ENCODE peak calls at places on chromosomes 4 and X, in five cellular contexts. Z is IMR-90, V is H9, D is H1, X is trophoblast cell. P is an unnamed sample.

GRCh38 chrX:13194291-13195103 is 125.4 kb downstream of the ATXN3L start:
- DNase-seq in Z (no peak), V (no peak), D (no peak), X (no peak), P (no peak)

GRCh38 chr4:1727117-1728031 is 6.1 kb downstream of the TACC3 start:
- DNase-seq in Z (peak; percentile 75), V (no peak), D (no peak), X (no peak), P (no peak)

GRCh38 chrX:93791304-93791703 is 117.3 kb downstream of the FAM133A start:
- DNase-seq in Z (no peak), V (no peak), D (no peak), X (no peak), P (no peak)

GRCh38 chrX:153538424-153538823 is 21.0 kb downstream of the ATP2B3 start:
- DNase-seq in Z (no peak), V (no peak), D (no peak), X (no peak), P (no peak)

GRCh38 chr4:54568184-54568583 is 89.6 kb upstream of the KIT start:
- DNase-seq in Z (peak; percentile 83), V (no peak), D (peak; percentile 16), X (peak; percentile 24), P (no peak)

GRCh38 chrX:17788439-17788838 is 51.1 kb downstream of the SCML1 start:
- DNase-seq in Z (peak; percentile 16), V (peak; percentile 62), D (peak; percentile 55), X (no peak), P (peak; percentile 9)

GRCh38 chrX:69876221-69876620 is 173.5 kb downstream of the AWAT2 start:
- DNase-seq in Z (no peak), V (no peak), D (no peak), X (no peak), P (no peak)

GRCh38 chr4:75003979-75004378 is 71.1 kb downstream of the PARM1 start:
- DNase-seq in Z (no peak), V (no peak), D (no peak), X (no peak), P (no peak)

GRCh38 chr4:90718926-90719325 is 591.7 kb downstream of the CCSER1 start:
- DNase-seq in Z (no peak), V (no peak), D (no peak), X (no peak), P (no peak)

DNA sequence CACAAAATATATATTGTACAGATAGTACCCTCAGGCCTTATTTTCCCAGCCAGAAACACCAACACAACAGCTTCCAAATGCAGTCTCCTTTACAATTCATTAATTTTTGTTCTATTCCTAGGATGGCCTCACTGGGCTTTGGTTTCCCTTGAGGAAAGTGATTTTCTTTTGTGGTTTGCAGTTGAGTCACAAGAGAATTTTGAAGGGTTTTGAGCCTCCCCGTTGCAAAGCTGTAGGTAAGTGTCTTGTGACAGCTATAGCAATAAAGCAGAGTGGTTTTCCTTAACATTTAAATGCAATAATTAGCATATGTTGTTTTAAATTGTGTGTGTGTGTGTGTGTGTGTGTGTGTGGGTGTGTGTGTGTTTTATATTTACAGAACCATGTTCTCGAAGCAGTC is 54.1 kb upstream of the WDR17 start:
- DNase-seq in Z (no peak), V (no peak), D (no peak), X (no peak), P (no peak)
- H3K4me2 ChIP-seq in Z (no peak overlapping the region), V (no peak overlapping the region), D (no peak overlapping the region), X (no peak overlapping the region), P (no peak overlapping the region)

GRCh38 chr4:174084542-174084941 is 198.9 kb downstream of the FBXO8 start:
- DNase-seq in Z (no peak), V (no peak), D (no peak), X (no peak), P (no peak)
- H4K8ac ChIP-seq in Z (no peak overlapping the region), V (no peak overlapping the region), D (no peak overlapping the region), X (no peak overlapping the region), P (no peak overlapping the region)

GRCh38 chrX:150774798-150775568 is 81.8 kb downstream of the MTMR1 start:
- DNase-seq in Z (no peak), V (no peak), D (no peak), X (peak; percentile 10), P (no peak)
- H2BK120ac ChIP-seq in Z (no peak overlapping the region), V (no peak overlapping the region), D (no peak overlapping the region), X (no peak overlapping the region), P (no peak overlapping the region)

DNA sequence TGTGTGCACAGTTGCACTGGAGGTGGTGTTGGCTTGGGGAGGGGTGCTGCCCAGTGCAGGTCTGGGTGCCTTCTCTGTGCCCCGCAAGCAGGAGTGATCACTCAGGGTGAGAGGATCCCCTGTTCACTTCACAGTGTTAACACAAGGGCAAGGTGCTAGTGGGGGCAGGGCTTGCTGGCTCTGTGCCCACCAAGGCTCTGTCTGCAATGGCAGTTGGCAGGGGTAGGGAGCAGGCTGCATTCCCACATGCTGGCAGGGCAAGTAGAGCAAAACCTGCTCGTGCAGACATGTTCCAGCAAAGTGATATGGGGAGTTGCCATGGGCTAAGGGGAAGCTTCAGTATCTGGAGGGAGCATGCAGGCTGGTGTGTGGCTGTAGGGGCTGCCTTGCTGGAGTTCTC is 428.0 kb downstream of the ZNF674 start:
- DNase-seq in Z (no peak), V (no peak), D (no peak), X (no peak), P (no peak)
- H3K4me2 ChIP-seq in Z (no peak overlapping the region), V (no peak overlapping the region), D (no peak overlapping the region), X (no peak overlapping the region), P (no peak overlapping the region)

DNA sequence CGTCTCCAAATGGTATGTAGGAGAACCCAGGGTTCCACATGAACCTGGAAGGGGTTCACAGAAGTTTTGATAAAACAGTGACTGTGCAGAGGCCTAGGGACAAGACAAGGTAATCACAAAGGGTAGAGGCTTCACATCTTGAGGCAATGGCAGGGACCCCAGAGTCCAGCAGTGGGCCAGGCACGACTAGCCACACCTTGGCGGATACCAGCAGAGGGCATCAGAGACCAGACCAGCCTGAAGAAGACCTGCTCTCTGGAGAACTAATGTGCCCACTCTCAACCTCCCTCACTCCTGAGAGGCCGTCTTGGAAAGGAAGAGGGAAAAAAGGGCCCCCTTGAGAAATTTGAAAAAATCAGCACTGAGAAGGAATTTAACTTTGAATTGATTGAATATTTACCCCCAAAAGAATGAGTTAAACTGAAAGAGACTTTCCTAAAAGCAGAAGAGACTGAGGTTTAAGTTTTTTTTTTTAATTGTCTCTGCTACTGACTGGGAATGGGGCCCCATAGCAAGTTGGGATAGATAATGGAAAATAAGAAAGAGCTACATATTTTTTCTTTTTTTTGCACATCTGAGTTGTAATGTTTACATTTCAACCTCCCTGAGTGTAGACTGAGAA is 243.8 kb upstream of the JADE1 start:
- DNase-seq in Z (no peak), V (peak; percentile 83), D (peak; percentile 80), X (no peak), P (peak; percentile 45)
- H4K8ac ChIP-seq in Z (no peak overlapping the region), V (no peak overlapping the region), D (no peak overlapping the region), X (no peak overlapping the region), P (no peak overlapping the region)

GRCh38 chr4:46399440-46399839 is 9.5 kb upstream of the GABRA2 start:
- DNase-seq in Z (no peak), V (no peak), D (no peak), X (no peak), P (no peak)

DNA sequence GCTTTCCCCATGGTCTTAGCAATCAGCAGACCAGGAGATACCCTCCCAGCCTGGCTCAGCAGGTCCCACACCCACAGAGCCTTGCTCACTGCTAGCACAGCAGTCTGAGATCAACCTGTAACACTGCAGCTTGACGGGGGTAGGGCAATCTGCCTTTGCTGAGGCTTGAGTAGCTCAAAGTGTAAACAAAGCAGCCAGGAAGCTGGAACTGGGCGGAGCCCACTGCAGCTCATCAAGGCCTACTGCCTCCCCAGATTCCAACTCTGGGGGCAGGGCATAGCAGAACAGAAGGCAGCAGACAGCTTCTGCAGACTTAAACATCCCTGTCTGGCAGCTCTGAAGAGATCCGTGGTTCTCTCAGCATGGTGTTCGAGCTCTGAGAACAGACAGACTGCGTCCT is 15.0 kb upstream of the GABRA2 start:
- DNase-seq in Z (peak; percentile 59), V (peak; percentile 81), D (peak; percentile 49), X (no peak), P (no peak)
- H2BK120ac ChIP-seq in Z (no peak overlapping the region), V (no peak overlapping the region), D (no peak overlapping the region), X (no peak overlapping the region), P (no peak overlapping the region)

GRCh38 chrX:107204063-107204605 is 2.1 kb downstream of the NUP62CL start:
- DNase-seq in Z (no peak), V (no peak), D (no peak), X (no peak), P (no peak)

GRCh38 chrX:107206697-107207065 is 270 bp downstream of the DNAAF6 start:
- DNase-seq in Z (no peak), V (no peak), D (no peak), X (no peak), P (no peak)

GRCh38 chrX:107207943-107208342 is 1.5 kb downstream of the DNAAF6 start:
- DNase-seq in Z (no peak), V (no peak), D (no peak), X (no peak), P (no peak)

GRCh38 chrX:107207089-107207488 is 678 bp downstream of the DNAAF6 start:
- DNase-seq in Z (no peak), V (no peak), D (no peak), X (no peak), P (no peak)

GRCh38 chrX:107205770-107206696 is at the start of the genes DNAAF6 and NUP62CL:
- DNase-seq in Z (no peak), V (peak; percentile 91), D (peak; percentile 73), X (peak; percentile 62), P (peak; percentile 82)
- H3K4me2 ChIP-seq in Z (peak within 1 kb of the TSS; percentile 66), V (peak within 1 kb of the TSS; percentile 68), D (peak within 1 kb of the TSS; percentile 72), X (peak within 1 kb of the TSS; percentile 71), P (peak within 1 kb of the TSS; percentile 69)